ENCODE peak calls at places on chromosomes 1 and 21, in six cellular contexts. One of them, this sample, is unnamed.
A peak's percentile ranks its signal among the peaks of the same experiment; 100 is the strongest.

GRCh38 chr1:67415041-67415440 is 15.2 kb downstream of the SERBP1 start:
- DNase-seq in neural progenitor cell: no peak
- DNase-seq in foreskin fibroblast: no peak
- DNase-seq in lung: no peak
- DNase-seq in AG09309: no peak
- DNase-seq in AG04450: no peak
- DNase-seq in this sample: no peak

GRCh38 chr1:195594322-195594721 is 1013.9 kb downstream of the KCNT2 start:
- DNase-seq in neural progenitor cell: no peak
- DNase-seq in foreskin fibroblast: no peak
- DNase-seq in lung: no peak
- DNase-seq in AG09309: no peak
- DNase-seq in AG04450: no peak
- DNase-seq in this sample: peak; percentile 5

GRCh38 chr1:56520202-56520601 is 59.2 kb downstream of the PLPP3 start:
- DNase-seq in neural progenitor cell: no peak
- DNase-seq in foreskin fibroblast: peak; percentile 28
- DNase-seq in lung: no peak
- DNase-seq in AG09309: no peak
- DNase-seq in AG04450: no peak
- DNase-seq in this sample: peak; percentile 28

GRCh38 chr1:243523766-243524165 is 267.9 kb downstream of the SDCCAG8 start:
- DNase-seq in neural progenitor cell: no peak
- DNase-seq in foreskin fibroblast: no peak
- DNase-seq in lung: no peak
- DNase-seq in AG09309: no peak
- DNase-seq in AG04450: no peak
- DNase-seq in this sample: no peak

GRCh38 chr1:62337785-62338631 is 18.8 kb upstream of the KANK4 start:
- DNase-seq in neural progenitor cell: peak; percentile 70
- DNase-seq in foreskin fibroblast: peak; percentile 42
- DNase-seq in lung: no peak
- DNase-seq in AG09309: no peak
- DNase-seq in AG04450: no peak
- DNase-seq in this sample: no peak

GRCh38 chr1:165857046-165857801 is 29.8 kb downstream of the UCK2 start:
- DNase-seq in neural progenitor cell: no peak
- DNase-seq in foreskin fibroblast: peak; percentile 47
- DNase-seq in lung: no peak
- DNase-seq in AG09309: no peak
- DNase-seq in AG04450: no peak
- DNase-seq in this sample: no peak

GRCh38 chr1:234460652-234461051 is 18.3 kb downstream of the TARBP1 start:
- DNase-seq in neural progenitor cell: no peak
- DNase-seq in foreskin fibroblast: no peak
- DNase-seq in lung: no peak
- DNase-seq in AG09309: no peak
- DNase-seq in AG04450: no peak
- DNase-seq in this sample: no peak

GRCh38 chr21:45246014-45246413 is 41.7 kb downstream of the POFUT2 start:
- DNase-seq in neural progenitor cell: no peak
- DNase-seq in foreskin fibroblast: no peak
- DNase-seq in lung: no peak
- DNase-seq in AG09309: no peak
- DNase-seq in AG04450: no peak
- DNase-seq in this sample: no peak

GRCh38 chr21:29277442-29277841 is 21.3 kb upstream of the BACH1 start:
- DNase-seq in neural progenitor cell: no peak
- DNase-seq in foreskin fibroblast: no peak
- DNase-seq in lung: no peak
- DNase-seq in AG09309: no peak
- DNase-seq in AG04450: no peak
- DNase-seq in this sample: no peak

GRCh38 chr21:36385233-36385908 is at the start of gene CHAF1B:
- DNase-seq in neural progenitor cell: peak; percentile 92
- DNase-seq in foreskin fibroblast: peak; percentile 89
- DNase-seq in lung: peak; percentile 77
- DNase-seq in AG09309: no peak
- DNase-seq in AG04450: peak; percentile 15
- DNase-seq in this sample: peak; percentile 88

GRCh38 chr1:113456967-113457366 is 66.7 kb downstream of the MAGI3 start:
- DNase-seq in neural progenitor cell: no peak
- DNase-seq in foreskin fibroblast: peak; percentile 94
- DNase-seq in lung: peak; percentile 32
- DNase-seq in AG09309: peak; percentile 89
- DNase-seq in AG04450: peak; percentile 83
- DNase-seq in this sample: no peak

GRCh38 chr1:75135829-75136142 is 1.6 kb downstream of the LHX8 start:
- DNase-seq in neural progenitor cell: peak; percentile 50
- DNase-seq in foreskin fibroblast: peak; percentile 6
- DNase-seq in lung: no peak
- DNase-seq in AG09309: no peak
- DNase-seq in AG04450: no peak
- DNase-seq in this sample: no peak

GRCh38 chr1:221087919-221088318 is 208.7 kb downstream of the HLX start:
- DNase-seq in neural progenitor cell: no peak
- DNase-seq in foreskin fibroblast: peak; percentile 55
- DNase-seq in lung: no peak
- DNase-seq in AG09309: no peak
- DNase-seq in AG04450: no peak
- DNase-seq in this sample: no peak

GRCh38 chr21:44817914-44818635 is at the start of gene SUMO3:
- DNase-seq in neural progenitor cell: peak; percentile 88
- DNase-seq in foreskin fibroblast: peak; percentile 94
- DNase-seq in lung: peak; percentile 72
- DNase-seq in AG09309: no peak
- DNase-seq in AG04450: peak; percentile 42
- DNase-seq in this sample: peak; percentile 93

GRCh38 chr1:176198413-176198812 is 8.7 kb downstream of the COP1 start:
- DNase-seq in neural progenitor cell: no peak
- DNase-seq in foreskin fibroblast: no peak
- DNase-seq in lung: no peak
- DNase-seq in AG09309: no peak
- DNase-seq in AG04450: no peak
- DNase-seq in this sample: no peak

GRCh38 chr1:103145449-103145848 is 37.1 kb upstream of the COL11A1 start:
- DNase-seq in neural progenitor cell: no peak
- DNase-seq in foreskin fibroblast: no peak
- DNase-seq in lung: no peak
- DNase-seq in AG09309: no peak
- DNase-seq in AG04450: no peak
- DNase-seq in this sample: no peak

GRCh38 chr1:171484760-171485374 is 463 bp upstream of the PRRC2C start:
- DNase-seq in neural progenitor cell: no peak
- DNase-seq in foreskin fibroblast: no peak
- DNase-seq in lung: no peak
- DNase-seq in AG09309: peak; percentile 23
- DNase-seq in AG04450: no peak
- DNase-seq in this sample: no peak

GRCh38 chr1:94044290-94044790 is 76.6 kb downstream of the ABCA4 start:
- DNase-seq in neural progenitor cell: no peak
- DNase-seq in foreskin fibroblast: no peak
- DNase-seq in lung: peak; percentile 59
- DNase-seq in AG09309: no peak
- DNase-seq in AG04450: no peak
- DNase-seq in this sample: no peak

GRCh38 chr1:94044891-94045290 is 76.1 kb downstream of the ABCA4 start:
- DNase-seq in neural progenitor cell: no peak
- DNase-seq in foreskin fibroblast: no peak
- DNase-seq in lung: no peak
- DNase-seq in AG09309: no peak
- DNase-seq in AG04450: no peak
- DNase-seq in this sample: no peak

GRCh38 chr1:94043738-94044289 is 77.1 kb downstream of the ABCA4 start:
- DNase-seq in neural progenitor cell: no peak
- DNase-seq in foreskin fibroblast: no peak
- DNase-seq in lung: no peak
- DNase-seq in AG09309: no peak
- DNase-seq in AG04450: no peak
- DNase-seq in this sample: no peak

GRCh38 chr1:94047914-94048313 is 73.0 kb downstream of the ABCA4 start:
- DNase-seq in neural progenitor cell: no peak
- DNase-seq in foreskin fibroblast: no peak
- DNase-seq in lung: no peak
- DNase-seq in AG09309: no peak
- DNase-seq in AG04450: no peak
- DNase-seq in this sample: no peak

DNA sequence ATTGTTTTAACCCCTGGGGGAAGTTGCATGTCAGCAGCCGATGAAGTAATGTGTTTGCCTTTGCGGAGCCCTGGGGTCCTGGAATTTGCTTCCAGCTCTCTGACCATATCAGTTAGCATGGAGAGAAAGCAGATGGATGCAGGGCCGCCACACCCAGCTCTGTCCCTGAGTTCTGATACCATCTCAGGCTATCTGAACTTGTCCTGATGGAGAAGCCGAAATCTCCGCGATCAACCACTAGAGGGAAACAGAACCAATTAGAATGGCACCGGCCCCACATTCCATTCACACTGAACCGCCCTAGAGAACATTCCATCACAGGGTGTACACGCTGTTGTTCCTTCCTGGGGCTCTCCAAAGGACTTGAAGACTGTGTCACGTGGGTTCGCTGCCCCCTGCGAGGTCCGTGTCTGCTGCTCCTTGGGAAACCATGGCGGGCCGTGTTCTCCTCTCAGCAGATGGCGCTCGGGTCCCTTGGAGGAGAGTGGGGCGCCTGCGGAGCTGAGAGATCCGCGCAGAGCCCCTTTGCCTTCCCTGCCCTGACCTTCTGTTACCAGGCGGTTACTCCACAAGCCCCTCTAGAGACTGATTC is 75.4 kb downstream of the ABCA4 start:
- DNase-seq in neural progenitor cell: peak; percentile 91
- DNase-seq in foreskin fibroblast: peak; percentile 95
- DNase-seq in lung: peak; percentile 91
- DNase-seq in AG09309: peak; percentile 92
- DNase-seq in AG04450: peak; percentile 83
- DNase-seq in this sample: peak; percentile 54
- H3K4me3 ChIP-seq in neural progenitor cell: no peak overlapping the region
- H3K4me3 ChIP-seq in foreskin fibroblast: peak overlapping the region; percentile 29
- H3K4me3 ChIP-seq in lung: no peak overlapping the region
- H3K4me3 ChIP-seq in AG09309: no peak overlapping the region
- H3K4me3 ChIP-seq in AG04450: peak overlapping the region; percentile 11
- H3K4me3 ChIP-seq in this sample: no peak overlapping the region

GRCh38 chr1:185287451-185287850 is 29.6 kb downstream of the IVNS1ABP start:
- DNase-seq in neural progenitor cell: no peak
- DNase-seq in foreskin fibroblast: no peak
- DNase-seq in lung: no peak
- DNase-seq in AG09309: no peak
- DNase-seq in AG04450: no peak
- DNase-seq in this sample: no peak
- TF ChIP-seq CTCF in neural progenitor cell: no peak
- TF ChIP-seq CTCF in foreskin fibroblast: no peak
- TF ChIP-seq CTCF in lung: no peak
- TF ChIP-seq CTCF in AG09309: no peak
- TF ChIP-seq CTCF in AG04450: no peak
- TF ChIP-seq CTCF in this sample: no peak

GRCh38 chr1:38803647-38804046 is 55.9 kb downstream of the RRAGC start:
- DNase-seq in neural progenitor cell: no peak
- DNase-seq in foreskin fibroblast: peak; percentile 8
- DNase-seq in lung: no peak
- DNase-seq in AG09309: no peak
- DNase-seq in AG04450: no peak
- DNase-seq in this sample: no peak
- H3K4me3 ChIP-seq in neural progenitor cell: peak overlapping the region; percentile 51
- H3K4me3 ChIP-seq in foreskin fibroblast: peak overlapping the region; percentile 10
- H3K4me3 ChIP-seq in lung: no peak overlapping the region
- H3K4me3 ChIP-seq in AG09309: peak overlapping the region; percentile 14
- H3K4me3 ChIP-seq in AG04450: peak overlapping the region; percentile 4
- H3K4me3 ChIP-seq in this sample: no peak overlapping the region

DNA sequence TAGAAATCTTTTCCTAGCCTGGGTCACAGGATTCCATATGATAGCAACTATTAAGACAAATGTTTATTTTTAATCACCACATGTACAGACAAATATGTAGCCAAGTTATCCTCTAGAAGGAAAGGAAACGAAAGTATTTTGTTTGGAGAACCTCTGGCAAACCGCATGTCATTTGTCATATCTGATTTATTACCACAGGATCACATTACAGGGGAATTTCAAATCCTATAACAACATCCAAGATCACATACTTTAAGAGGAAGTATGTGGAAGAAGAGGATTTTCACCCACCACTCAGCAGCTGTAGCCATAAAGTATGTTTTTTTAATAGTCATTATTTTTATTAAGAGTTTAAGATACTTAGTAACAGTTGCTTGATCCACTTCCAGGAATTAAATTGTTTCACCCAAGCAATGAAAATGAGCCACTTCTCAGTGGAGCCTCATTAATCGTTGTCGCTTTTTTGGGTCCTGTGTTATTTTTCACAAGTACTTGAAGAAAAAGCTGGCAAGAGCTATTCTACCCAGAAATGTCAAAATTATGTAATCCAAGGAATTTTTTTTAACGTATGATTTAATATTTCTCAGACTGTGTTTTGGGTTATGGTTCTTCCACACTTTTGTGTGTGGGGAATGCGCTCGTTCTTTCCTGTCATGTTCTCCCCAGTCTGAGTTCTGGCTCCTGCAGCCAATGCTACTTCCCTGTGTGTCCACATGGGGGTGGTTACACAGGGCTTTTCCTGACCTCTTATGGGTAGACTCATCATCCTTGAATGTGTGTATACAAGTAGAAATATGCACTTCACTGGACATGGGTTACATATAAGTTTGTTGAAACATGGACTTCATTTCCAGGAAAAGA is 6.9 kb downstream of the SERTAD4 start:
- DNase-seq in neural progenitor cell: peak; percentile 63
- DNase-seq in foreskin fibroblast: peak; percentile 93
- DNase-seq in lung: no peak
- DNase-seq in AG09309: peak; percentile 57
- DNase-seq in AG04450: peak; percentile 84
- DNase-seq in this sample: no peak
- TF ChIP-seq CTCF in neural progenitor cell: peak; percentile 59
- TF ChIP-seq CTCF in foreskin fibroblast: peak; percentile 64
- TF ChIP-seq CTCF in lung: no peak
- TF ChIP-seq CTCF in AG09309: peak; percentile 70
- TF ChIP-seq CTCF in AG04450: peak; percentile 76
- TF ChIP-seq CTCF in this sample: peak; percentile 10